ENCODE peak calls at places on chromosome 13, in seven cellular contexts. C, Y, L, M, B, T and F are unnamed samples.

GRCh38 chr13:113991191-113991669 is 17.4 kb upstream of the C13orf46 start:
- DNase-seq in Y (no peak), C (no peak), B (no peak), L (no peak), T (no peak), M (no peak), F (no peak)

GRCh38 chr13:20547479-20547908 is 19.5 kb upstream of the IFT88 start:
- DNase-seq in T (no peak), B (no peak), M (no peak), C (peak; percentile 68), Y (no peak), L (no peak), F (no peak)

GRCh38 chr13:112092453-112092852 is 25.5 kb downstream of the SOX1 start:
- DNase-seq in B (no peak), T (no peak), L (no peak), C (no peak), Y (no peak), M (no peak), F (no peak)

GRCh38 chr13:70098669-70099068 is 9.0 kb upstream of the ATXN8OS start:
- DNase-seq in C (peak; percentile 8), L (peak; percentile 0), Y (peak; percentile 2), T (peak; percentile 18), M (peak; percentile 23), B (peak; percentile 41), F (no peak)

GRCh38 chr13:53844747-53845146 is 816.1 kb downstream of the OLFM4 start:
- DNase-seq in T (no peak), Y (no peak), C (no peak), L (no peak), M (no peak), B (no peak), F (no peak)

GRCh38 chr13:92950771-92951170 is 275.8 kb upstream of the GPC6 start:
- DNase-seq in T (no peak), L (no peak), B (no peak), Y (no peak), M (no peak), C (no peak), F (no peak)

GRCh38 chr13:82606008-82606407 is 1276.3 kb downstream of the SLITRK1 start:
- DNase-seq in C (no peak), T (no peak), Y (no peak), M (no peak), L (no peak), B (no peak), F (no peak)

GRCh38 chr13:52925775-52926285 is 77.4 kb upstream of the PCDH8 start:
- DNase-seq in B (no peak), T (no peak), M (no peak), C (no peak), Y (no peak), L (no peak), F (no peak)

GRCh38 chr13:110179116-110179857 is 127.7 kb downstream of the COL4A1 start:
- DNase-seq in L (no peak), C (no peak), M (no peak), Y (no peak), B (no peak), T (no peak), F (peak; percentile 92)

GRCh38 chr13:74464656-74465055 is 330.5 kb upstream of the KLF12 start:
- DNase-seq in M (no peak), Y (no peak), T (no peak), C (peak; percentile 8), L (no peak), B (no peak), F (no peak)

GRCh38 chr13:102648046-102648445 is 46.8 kb downstream of the METTL21C start:
- DNase-seq in L (no peak), B (no peak), M (no peak), C (no peak), Y (no peak), T (no peak), F (no peak)

GRCh38 chr13:46613409-46614049 is 60.6 kb downstream of the LRCH1 start:
- DNase-seq in T (no peak), L (no peak), Y (no peak), B (no peak), C (no peak), M (peak; percentile 69), F (no peak)

GRCh38 chr13:67935655-67936054 is 705.5 kb upstream of the PCDH9 start:
- DNase-seq in T (no peak), C (no peak), L (no peak), B (no peak), Y (no peak), M (no peak), F (no peak)

GRCh38 chr13:32255744-32256120 is 59.4 kb downstream of the ZAR1L start:
- DNase-seq in L (no peak), C (peak; percentile 26), B (peak; percentile 22), M (no peak), T (no peak), Y (no peak), F (no peak)

GRCh38 chr13:107642841-107643240 is 572.5 kb downstream of the LIG4 start:
- DNase-seq in B (no peak), L (no peak), Y (no peak), T (no peak), M (no peak), C (no peak), F (no peak)

GRCh38 chr13:110716235-110716505 is 2.7 kb downstream of the ING1 start:
- DNase-seq in M (peak; percentile 46), C (peak; percentile 64), Y (no peak), L (peak; percentile 66), T (peak; percentile 36), B (peak; percentile 40), F (peak; percentile 48)

GRCh38 chr13:48161530-48162179 is 66.8 kb upstream of the MED4 start:
- DNase-seq in T (no peak), B (no peak), Y (no peak), C (no peak), M (no peak), L (no peak), F (no peak)

GRCh38 chr13:31982540-31982939 is 49.0 kb upstream of the FRY start:
- DNase-seq in M (no peak), C (peak; percentile 70), B (peak; percentile 89), T (no peak), L (peak; percentile 95), Y (peak; percentile 63), F (peak; percentile 78)

GRCh38 chr13:26377038-26377437 is 123.1 kb downstream of the CDK8 start:
- DNase-seq in Y (peak; percentile 8), T (peak; percentile 42), B (peak; percentile 44), L (peak; percentile 56), M (peak; percentile 81), C (peak; percentile 11), F (peak; percentile 1)

GRCh38 chr13:91046715-91047327 is 300.7 kb upstream of the MIR17HG start:
- DNase-seq in T (no peak), Y (no peak), L (no peak), C (peak; percentile 11), B (no peak), M (peak; percentile 12), F (no peak)

GRCh38 chr13:58953638-58954037 is 1210.1 kb downstream of the DIAPH3 start:
- DNase-seq in L (no peak), C (no peak), M (no peak), B (no peak), T (peak; percentile 58), Y (no peak), F (no peak)

GRCh38 chr13:110244096-110244830 is 62.7 kb downstream of the COL4A1 start:
- DNase-seq in T (no peak), C (no peak), M (no peak), Y (no peak), L (peak; percentile 84), B (no peak), F (no peak)

GRCh38 chr13:42873081-42873480 is 91.7 kb downstream of the FAM216B start:
- DNase-seq in C (no peak), Y (no peak), B (no peak), L (peak; percentile 22), T (no peak), M (no peak), F (no peak)

GRCh38 chr13:98216135-98216565 is 39.1 kb upstream of the RNF113B start:
- DNase-seq in L (peak; percentile 96), Y (peak; percentile 33), C (no peak), M (no peak), B (peak; percentile 69), T (no peak), F (peak; percentile 63)

GRCh38 chr13:92823059-92823458 is 403.5 kb upstream of the GPC6 start:
- DNase-seq in L (no peak), T (no peak), B (no peak), C (no peak), M (no peak), Y (no peak), F (no peak)

DNA sequence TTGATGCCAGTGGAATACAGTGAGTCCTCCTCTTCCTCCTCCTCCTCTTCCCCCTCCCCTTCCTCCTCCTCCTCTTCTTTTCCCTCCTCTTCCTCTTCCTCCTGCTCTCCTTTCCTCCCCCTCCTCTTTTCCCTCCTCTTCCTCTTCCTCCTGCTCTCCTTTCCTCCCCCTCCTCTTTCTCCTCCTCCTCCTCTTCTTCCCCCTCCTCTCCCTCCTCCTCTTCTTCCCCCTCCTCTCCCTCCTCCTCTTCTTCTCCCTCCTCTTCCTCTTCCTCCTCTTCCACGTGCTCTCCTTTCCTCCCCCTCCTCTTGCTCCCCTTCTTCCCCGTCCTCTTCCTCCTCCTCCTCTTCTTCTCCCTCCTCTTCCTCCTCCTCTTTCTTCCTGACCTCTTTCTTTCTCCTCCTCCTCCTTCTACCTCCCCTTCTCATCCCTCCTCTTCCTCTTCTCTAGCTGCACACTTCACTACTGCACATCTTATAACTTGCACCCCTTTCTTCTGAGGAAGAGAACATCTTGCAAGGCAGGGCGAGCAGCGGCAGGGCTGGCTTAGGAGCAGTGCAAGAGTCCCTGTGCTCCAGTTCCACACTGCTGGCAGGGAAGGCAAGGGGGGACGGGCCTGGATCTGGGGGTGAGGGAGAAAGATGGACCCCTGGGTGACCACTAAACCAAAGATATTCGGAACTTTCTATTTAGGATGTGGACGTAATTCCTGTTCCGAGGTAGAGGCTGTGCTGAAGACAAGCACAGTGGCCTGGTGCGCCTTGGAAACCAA is 5.6 kb downstream of the PDX1 start:
- DNase-seq in L (no peak), Y (no peak), T (no peak), C (no peak), B (no peak), M (no peak), F (no peak)
- H3K9me2 ChIP-seq in L (no peaks in the 10 kb centered on the region), Y (no peaks in the 10 kb centered on the region), T (no peaks in the 10 kb centered on the region), C (no peaks in the 10 kb centered on the region), B (no peaks in the 10 kb centered on the region), M (no peaks in the 10 kb centered on the region), F (no peaks in the 10 kb centered on the region)

DNA sequence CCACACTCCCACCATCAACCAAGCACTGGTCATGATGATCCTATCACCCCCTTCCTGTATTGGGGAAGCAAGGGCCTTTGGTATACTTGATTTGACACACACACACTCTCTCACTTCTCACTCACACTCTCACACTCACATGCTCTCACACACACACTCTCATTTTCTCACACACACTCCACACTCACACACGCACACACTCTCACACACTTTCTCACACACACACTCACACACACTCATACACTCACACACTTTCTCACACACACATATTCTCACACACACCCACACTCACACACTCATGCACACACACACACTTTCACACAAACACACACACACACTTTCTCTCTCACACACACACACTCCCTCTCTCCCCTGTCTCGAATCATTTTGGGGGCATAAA is 8.6 kb downstream of the RGCC start:
- DNase-seq in C (no peak), M (no peak), T (no peak), Y (no peak), L (no peak), B (no peak), F (no peak)
- H3K27ac ChIP-seq in C (no peak overlapping the region), M (no peak overlapping the region), T (no peak overlapping the region), Y (no peak overlapping the region), L (no peak overlapping the region), B (no peak overlapping the region), F (no peak overlapping the region)

GRCh38 chr13:39835253-39835652 is 179.8 kb downstream of the COG6 start:
- DNase-seq in M (no peak), L (no peak), Y (no peak), T (no peak), B (peak; percentile 9), C (no peak), F (peak; percentile 27)
- TF ChIP-seq EZH2 in M (no peak), L (no peak), Y (no peak), T (no peak), B (no peak), C (no peak), F (no peak)

GRCh38 chr13:22018297-22019210 is 347.7 kb downstream of the FGF9 start:
- DNase-seq in M (no peak), Y (no peak), T (no peak), B (no peak), L (no peak), C (no peak), F (no peak)
- H3K9me2 ChIP-seq in M (no peaks in the 10 kb centered on the region), Y (no peaks in the 10 kb centered on the region), T (no peaks in the 10 kb centered on the region), B (no peaks in the 10 kb centered on the region), L (no peaks in the 10 kb centered on the region), C (no peaks in the 10 kb centered on the region), F (no peaks in the 10 kb centered on the region)